ENCODE peak calls at places on chromosomes 5 and 9, in seven cellular contexts. C is cardiac muscle cell; T is stimulated activated CD4-positive, alpha-beta T cell treated with anti-CD3 and anti-CD28 coated beads, Interleukin-12 subunit alpha, Interleukin-12 subunit beta, amount 100 ng/mL, for 4 hours; Y is NCI-H1092 treated with DMSO at 0.1 percent for 48 hours; M is ACHN; L is heart left ventricle; U is body of pancreas. K is an unnamed sample.

GRCh38 chr5:93578813-93579560 is 2.0 kb downstream of the NR2F1-AS1 start:
- DNase-seq in C (peak; percentile 85), T (no peak), Y (no peak), M (no peak), L (no peak), U (peak; percentile 19), K (no peak)

GRCh38 chr9:33159760-33160127 is 7.4 kb downstream of the B4GALT1 start:
- DNase-seq in C (peak; percentile 87), T (peak; percentile 34), Y (no peak), M (no peak), L (peak; percentile 55), U (peak; percentile 74), K (no peak)

GRCh38 chr5:148843510-148844318 is 17.3 kb downstream of the ADRB2 start:
- DNase-seq in C (no peak), T (no peak), Y (no peak), M (peak; percentile 64), L (peak; percentile 53), U (no peak), K (no peak)

GRCh38 chr5:1310118-1310517 is 15.2 kb upstream of the TERT start:
- DNase-seq in C (no peak), T (no peak), Y (no peak), M (no peak), L (no peak), U (no peak), K (no peak)

GRCh38 chr5:89034588-89034987 is 151.6 kb upstream of the MEF2C start:
- DNase-seq in C (no peak), T (no peak), Y (no peak), M (no peak), L (no peak), U (no peak), K (no peak)

GRCh38 chr9:38339496-38339895 is 53.0 kb upstream of the ALDH1B1 start:
- DNase-seq in C (peak; percentile 78), T (no peak), Y (no peak), M (no peak), L (peak; percentile 54), U (no peak), K (no peak)

GRCh38 chr5:159786901-159787691 is 129.2 kb upstream of the ADRA1B start:
- DNase-seq in C (peak; percentile 82), T (no peak), Y (no peak), M (no peak), L (peak; percentile 41), U (peak; percentile 41), K (no peak)

GRCh38 chr9:93111371-93112115 is 15.5 kb downstream of the CARD19 start:
- DNase-seq in C (no peak), T (no peak), Y (no peak), M (peak; percentile 68), L (peak; percentile 39), U (peak; percentile 4), K (no peak)

GRCh38 chr5:128318691-128319090 is 219.4 kb downstream of the FBN2 start:
- DNase-seq in C (no peak), T (no peak), Y (no peak), M (no peak), L (no peak), U (no peak), K (no peak)

GRCh38 chr5:2288968-2289367 is 406.2 kb upstream of the IRX4 start:
- DNase-seq in C (no peak), T (no peak), Y (no peak), M (no peak), L (no peak), U (no peak), K (no peak)

GRCh38 chr5:10446490-10446889 is 4.8 kb downstream of the ROPN1L start:
- DNase-seq in C (no peak), T (no peak), Y (no peak), M (no peak), L (no peak), U (no peak), K (no peak)

GRCh38 chr9:98219364-98219716 is 26.9 kb upstream of the CORO2A start:
- DNase-seq in C (no peak), T (no peak), Y (no peak), M (no peak), L (no peak), U (no peak), K (no peak)

GRCh38 chr5:121189569-121190305 is 661.9 kb upstream of the FTMT start:
- DNase-seq in C (peak; percentile 86), T (no peak), Y (no peak), M (peak; percentile 9), L (no peak), U (no peak), K (no peak)

GRCh38 chr9:131670247-131670681 is 69.6 kb downstream of the RAPGEF1 start:
- DNase-seq in C (no peak), T (no peak), Y (no peak), M (no peak), L (peak; percentile 75), U (peak; percentile 78), K (no peak)

GRCh38 chr5:106311230-106311629 is 1359.5 kb downstream of the EFNA5 start:
- DNase-seq in C (peak; percentile 21), T (no peak), Y (no peak), M (no peak), L (no peak), U (no peak), K (no peak)

GRCh38 chr5:61307196-61307590 is 24.9 kb upstream of the ZSWIM6 start:
- DNase-seq in C (no peak), T (no peak), Y (no peak), M (no peak), L (no peak), U (no peak), K (no peak)

GRCh38 chr5:27479859-27480258 is 441.5 kb upstream of the CDH9 start:
- DNase-seq in C (no peak), T (no peak), Y (no peak), M (no peak), L (no peak), U (no peak), K (no peak)

GRCh38 chr5:74555991-74556390 is 84.5 kb downstream of the ENC1 start:
- DNase-seq in C (no peak), T (no peak), Y (no peak), M (no peak), L (no peak), U (no peak), K (no peak)

GRCh38 chr9:33375841-33376321 is 26.5 kb downstream of the AQP7 start:
- DNase-seq in C (peak; percentile 78), T (no peak), Y (no peak), M (no peak), L (no peak), U (no peak), K (no peak)

GRCh38 chr5:103037673-103038455 is 82.1 kb downstream of the GIN1 start:
- DNase-seq in C (no peak), T (no peak), Y (no peak), M (no peak), L (no peak), U (no peak), K (no peak)

GRCh38 chr5:107968998-107969397 is 298.3 kb upstream of the EFNA5 start:
- DNase-seq in C (peak; percentile 29), T (no peak), Y (no peak), M (no peak), L (no peak), U (no peak), K (no peak)

GRCh38 chr5:143400541-143401252 is 2.8 kb downstream of the NR3C1 start:
- DNase-seq in C (peak; percentile 45), T (no peak), Y (peak; percentile 43), M (no peak), L (no peak), U (no peak), K (no peak)

GRCh38 chr9:85543196-85543595 is 198.6 kb downstream of the AGTPBP1 start:
- DNase-seq in C (no peak), T (no peak), Y (no peak), M (no peak), L (no peak), U (no peak), K (no peak)

GRCh38 chr9:119284118-119284517 is 85.1 kb downstream of the BRINP1 start:
- DNase-seq in C (peak; percentile 26), T (no peak), Y (peak; percentile 29), M (peak; percentile 70), L (no peak), U (no peak), K (no peak)

GRCh38 chr9:13485068-13485596 is 205.6 kb upstream of the MPDZ start:
- DNase-seq in C (peak; percentile 96), T (no peak), Y (no peak), M (peak; percentile 19), L (peak; percentile 78), U (peak; percentile 41), K (no peak)

GRCh38 chr5:91382530-91383026 is 539 bp downstream of the ARRDC3 start:
- DNase-seq in C (peak; percentile 53), T (no peak), Y (peak; percentile 86), M (no peak), L (no peak), U (peak; percentile 55), K (no peak)

GRCh38 chr9:116144038-116144437 is 9.6 kb upstream of the PAPPA start:
- DNase-seq in C (no peak), T (no peak), Y (no peak), M (no peak), L (no peak), U (no peak), K (no peak)

GRCh38 chr5:2759696-2760461 is 8.4 kb upstream of the IRX2 start:
- DNase-seq in C (no peak), T (no peak), Y (no peak), M (no peak), L (no peak), U (no peak), K (no peak)

GRCh38 chr5:178305801-178306200 is 73.2 kb upstream of the PHYKPL start:
- DNase-seq in C (no peak), T (no peak), Y (no peak), M (no peak), L (no peak), U (no peak), K (no peak)